ENCODE peak calls at places on chromosome 16, in six cellular contexts. Q is omental fat pad, T is AG04449, N is fibroblast of lung, W is GM23248, A is heart right ventricle. P is an unnamed sample.

GRCh38 chr16:75351183-75351582 is 82.1 kb downstream of the CFDP1 start:
- DNase-seq in Q (no peak), T (peak), N (peak), W (peak), A (no peak), P (no peak)

GRCh38 chr16:5056347-5056746 is 9.4 kb downstream of the C16orf89 start:
- DNase-seq in Q (no peak), T (no peak), N (no peak), W (peak), A (no peak), P (no peak)

GRCh38 chr16:56277040-56277439 is 85.8 kb downstream of the GNAO1 start:
- DNase-seq in Q (no peak), T (no peak), N (no peak), W (no peak), A (no peak), P (no peak)

GRCh38 chr16:85888405-85889331 is 10.3 kb upstream of the IRF8 start:
- DNase-seq in Q (no peak), T (peak), N (peak), W (peak), A (no peak), P (no peak)

GRCh38 chr16:56742030-56742984 is 12.4 kb downstream of the NUP93 start:
- DNase-seq in Q (no peak), T (peak), N (peak), W (peak), A (no peak), P (no peak)

GRCh38 chr16:81066700-81067099 is 10.3 kb downstream of the C16orf46 start:
- DNase-seq in Q (no peak), T (no peak), N (no peak), W (no peak), A (no peak), P (no peak)

GRCh38 chr16:89060207-89060794 is 33.4 kb upstream of the ACSF3 start:
- DNase-seq in Q (no peak), T (no peak), N (no peak), W (no peak), A (no peak), P (no peak)

GRCh38 chr16:89368604-89369249 is 121.6 kb downstream of the ANKRD11 start:
- DNase-seq in Q (no peak), T (no peak), N (no peak), W (no peak), A (no peak), P (no peak)

GRCh38 chr16:30567160-30567990 is 4.1 kb downstream of the ZNF688 start:
- DNase-seq in Q (no peak), T (no peak), N (no peak), W (no peak), A (no peak), P (no peak)

GRCh38 chr16:82460761-82461160 is 166.0 kb upstream of the CDH13 start:
- DNase-seq in Q (no peak), T (no peak), N (no peak), W (no peak), A (no peak), P (no peak)

GRCh38 chr16:79658301-79659001 is 57.9 kb upstream of the MAF start:
- DNase-seq in Q (no peak), T (no peak), N (peak), W (peak), A (no peak), P (no peak)

GRCh38 chr16:88640039-88640495 is 1.7 kb downstream of the IL17C start:
- DNase-seq in Q (no peak), T (no peak), N (no peak), W (no peak), A (no peak), P (no peak)

GRCh38 chr16:30779596-30779995 is 7.4 kb downstream of the ZNF629 start:
- DNase-seq in Q (no peak), T (no peak), N (no peak), W (no peak), A (no peak), P (no peak)

GRCh38 chr16:81522141-81522701 is 77.6 kb downstream of the CMIP start:
- DNase-seq in Q (no peak), T (no peak), N (no peak), W (no peak), A (no peak), P (no peak)

GRCh38 chr16:17232487-17232886 is 238.3 kb downstream of the XYLT1 start:
- DNase-seq in Q (no peak), T (no peak), N (no peak), W (no peak), A (no peak), P (no peak)

GRCh38 chr16:51129105-51129504 is 22.0 kb downstream of the SALL1 start:
- DNase-seq in Q (no peak), T (no peak), N (no peak), W (peak), A (no peak), P (no peak)

GRCh38 chr16:46918905-46919792 is 35.0 kb downstream of the GPT2 start:
- DNase-seq in Q (no peak), T (no peak), N (no peak), W (no peak), A (no peak), P (no peak)

GRCh38 chr16:87145181-87146176 is 171.7 kb downstream of the C16orf95 start:
- DNase-seq in Q (no peak), T (no peak), N (peak), W (peak), A (no peak), P (no peak)

GRCh38 chr16:58028541-58029070 is 3.1 kb downstream of the MMP15 start:
- DNase-seq in Q (no peak), T (no peak), N (no peak), W (no peak), A (no peak), P (no peak)

GRCh38 chr16:31487076-31487719 is 4.3 kb downstream of the SLC5A2 start:
- DNase-seq in Q (no peak), T (no peak), N (no peak), W (no peak), A (no peak), P (no peak)

GRCh38 chr16:48136547-48137360 is 19.0 kb downstream of the ABCC12 start:
- DNase-seq in Q (no peak), T (no peak), N (no peak), W (no peak), A (no peak), P (no peak)

GRCh38 chr16:85902366-85903155 is 3.6 kb downstream of the IRF8 start:
- DNase-seq in Q (no peak), T (no peak), N (no peak), W (no peak), A (no peak), P (no peak)

GRCh38 chr16:26111900-26112299 is 420.1 kb downstream of the HS3ST4 start:
- DNase-seq in Q (no peak), T (no peak), N (no peak), W (peak), A (no peak), P (no peak)

GRCh38 chr16:72255785-72256184 is 83.8 kb upstream of the PMFBP1 start:
- DNase-seq in Q (no peak), T (no peak), N (peak), W (peak), A (no peak), P (no peak)

GRCh38 chr16:85853641-85854545 is 45.1 kb upstream of the IRF8 start:
- DNase-seq in Q (no peak), T (no peak), N (no peak), W (no peak), A (no peak), P (no peak)

GRCh38 chr16:63461248-63461841 is 1425.1 kb upstream of the CDH8 start:
- DNase-seq in Q (no peak), T (peak), N (peak), W (peak), A (no peak), P (no peak)

GRCh38 chr16:82700541-82701240 is 73.9 kb downstream of the CDH13 start:
- DNase-seq in Q (no peak), T (no peak), N (peak), W (peak), A (no peak), P (no peak)

P was measured in ascending aorta.